ENCODE peak calls at places on chromosomes 3 and 15, in five cellular contexts. One of them, this sample, is unnamed.

GRCh38 chr3:128489860-128490649 is 2.9 kb downstream of the GATA2 start:
- DNase-seq in HFFc6: peak
- DNase-seq in ureter: peak
- DNase-seq in H54: no peak
- DNase-seq in A172: no peak
- DNase-seq in this sample: no peak

GRCh38 chr3:195075941-195076875 is 194.8 kb downstream of the XXYLT1 start:
- DNase-seq in ureter: no peak
- DNase-seq in H54: no peak
- DNase-seq in A172: no peak
- DNase-seq in HFFc6: no peak
- DNase-seq in this sample: peak

GRCh38 chr3:108159865-108160264 is 62.4 kb downstream of the IFT57 start:
- DNase-seq in HFFc6: peak
- DNase-seq in ureter: no peak
- DNase-seq in A172: peak
- DNase-seq in H54: no peak
- DNase-seq in this sample: peak

GRCh38 chr3:196016485-196016884 is 65.4 kb downstream of the TFRC start:
- DNase-seq in A172: peak
- DNase-seq in ureter: no peak
- DNase-seq in HFFc6: peak
- DNase-seq in H54: peak
- DNase-seq in this sample: peak

GRCh38 chr15:25776071-25776740 is 86.9 kb downstream of the ATP10A start:
- DNase-seq in A172: no peak
- DNase-seq in ureter: peak
- DNase-seq in H54: no peak
- DNase-seq in HFFc6: no peak
- DNase-seq in this sample: no peak

GRCh38 chr3:71589132-71589531 is 5.6 kb upstream of the FOXP1 start:
- DNase-seq in HFFc6: no peak
- DNase-seq in H54: no peak
- DNase-seq in A172: no peak
- DNase-seq in ureter: no peak
- DNase-seq in this sample: no peak

GRCh38 chr3:179955798-179956197 is 80.9 kb downstream of the PEX5L start:
- DNase-seq in HFFc6: peak
- DNase-seq in A172: peak
- DNase-seq in ureter: no peak
- DNase-seq in H54: no peak
- DNase-seq in this sample: no peak

GRCh38 chr3:187979543-187979942 is 174.4 kb upstream of the LPP start:
- DNase-seq in ureter: no peak
- DNase-seq in HFFc6: no peak
- DNase-seq in H54: no peak
- DNase-seq in A172: no peak
- DNase-seq in this sample: no peak

GRCh38 chr3:185760091-185760490 is 64.8 kb downstream of the IGF2BP2 start:
- DNase-seq in ureter: no peak
- DNase-seq in A172: no peak
- DNase-seq in H54: no peak
- DNase-seq in HFFc6: no peak
- DNase-seq in this sample: no peak

GRCh38 chr3:128326051-128326823 is 140.5 kb downstream of the DNAJB8 start:
- DNase-seq in HFFc6: no peak
- DNase-seq in A172: no peak
- DNase-seq in ureter: peak
- DNase-seq in H54: no peak
- DNase-seq in this sample: no peak

GRCh38 chr3:112377418-112378071 is 44.6 kb downstream of the CD200 start:
- DNase-seq in H54: no peak
- DNase-seq in ureter: no peak
- DNase-seq in HFFc6: no peak
- DNase-seq in A172: no peak
- DNase-seq in this sample: no peak

GRCh38 chr3:169591983-169592644 is 71.4 kb downstream of the MECOM start:
- DNase-seq in ureter: no peak
- DNase-seq in H54: peak
- DNase-seq in A172: no peak
- DNase-seq in HFFc6: no peak
- DNase-seq in this sample: no peak